ENCODE peak calls at places on chromosomes 13 and 19, in four cellular contexts. I is OCI-LY7; L is heart right ventricle; C is effector memory CD4-positive, alpha-beta T cell. T is an unnamed sample.
A peak's percentile ranks its signal among the peaks of the same experiment; 100 is the strongest.

GRCh38 chr19:4597278-4597974 is 37.9 kb upstream of the SEMA6B start:
- DNase-seq in I (no peak), L (no peak), C (no peak), T (peak; percentile 11)

GRCh38 chr19:7373862-7374261 is 25.1 kb downstream of the ARHGEF18 start:
- DNase-seq in I (no peak), L (no peak), C (no peak), T (no peak)

GRCh38 chr13:34967851-34968562 is 25.9 kb downstream of the NBEA start:
- DNase-seq in I (no peak), L (no peak), C (no peak), T (no peak)

GRCh38 chr13:86986448-86986847 is 684.7 kb upstream of the SLITRK5 start:
- DNase-seq in I (no peak), L (no peak), C (no peak), T (no peak)

GRCh38 chr13:113291997-113292862 is 4.8 kb upstream of the LAMP1 start:
- DNase-seq in I (no peak), L (peak; percentile 32), C (no peak), T (no peak)

GRCh38 chr19:56840452-56841193 is at the start of the genes PEG3 and ZIM2:
- DNase-seq in I (no peak), L (peak; percentile 76), C (no peak), T (no peak)

GRCh38 chr19:47704024-47704423 is 9.2 kb upstream of the EHD2 start:
- DNase-seq in I (no peak), L (no peak), C (no peak), T (no peak)

GRCh38 chr13:84126671-84127171 is 244.4 kb upstream of the SLITRK1 start:
- DNase-seq in I (no peak), L (no peak), C (no peak), T (no peak)

GRCh38 chr13:57557979-57558529 is 73.5 kb upstream of the PCDH17 start:
- DNase-seq in I (peak; percentile 17), L (no peak), C (no peak), T (no peak)

GRCh38 chr13:37616131-37616530 is 17.6 kb upstream of the POSTN start:
- DNase-seq in I (no peak), L (no peak), C (no peak), T (no peak)

GRCh38 chr13:33242984-33243617 is 42.5 kb downstream of the STARD13 start:
- DNase-seq in I (no peak), L (no peak), C (no peak), T (no peak)

GRCh38 chr13:113669231-113669870 is 2.3 kb downstream of the GRK1 start:
- DNase-seq in I (no peak), L (no peak), C (no peak), T (no peak)

GRCh38 chr13:42681394-42681793 is 100.0 kb upstream of the FAM216B start:
- DNase-seq in I (no peak), L (no peak), C (no peak), T (no peak)

GRCh38 chr19:13039211-13039789 is 44.0 kb downstream of the NFIX start:
- DNase-seq in I (no peak), L (no peak), C (no peak), T (no peak)

GRCh38 chr19:15111758-15112157 is 4.6 kb downstream of the SYDE1 start:
- DNase-seq in I (no peak), L (no peak), C (no peak), T (no peak)

GRCh38 chr13:99386911-99387788 is 80.0 kb upstream of the GPR183 start:
- DNase-seq in I (peak; percentile 72), L (peak; percentile 62), C (peak; percentile 64), T (peak; percentile 81)

GRCh38 chr13:35956074-35956473 is 175.1 kb downstream of the DCLK1 start:
- DNase-seq in I (no peak), L (no peak), C (no peak), T (no peak)

GRCh38 chr13:70170689-70171088 is 62.4 kb upstream of the KLHL1 start:
- DNase-seq in I (no peak), L (no peak), C (no peak), T (no peak)

GRCh38 chr13:43905435-43906031 is 25.8 kb downstream of the LACC1 start:
- DNase-seq in I (peak; percentile 74), L (no peak), C (no peak), T (peak; percentile 58)

GRCh38 chr19:31448221-31448657 is 99.0 kb upstream of the TSHZ3 start:
- DNase-seq in I (no peak), L (peak; percentile 80), C (no peak), T (no peak)

GRCh38 chr13:106455777-106456176 is 79.7 kb downstream of the EFNB2 start:
- DNase-seq in I (no peak), L (no peak), C (no peak), T (no peak)

GRCh38 chr13:112098699-112099098 is 31.8 kb downstream of the SOX1 start:
- DNase-seq in I (no peak), L (no peak), C (no peak), T (no peak)

GRCh38 chr13:23372264-23372905 is 61.1 kb downstream of the SACS start:
- DNase-seq in I (no peak), L (no peak), C (no peak), T (no peak)

GRCh38 chr13:93244141-93244917 is 17.7 kb downstream of the GPC6 start:
- DNase-seq in I (no peak), L (no peak), C (no peak), T (no peak)

GRCh38 chr13:89034015-89034414 is 1362.8 kb downstream of the SLITRK5 start:
- DNase-seq in I (no peak), L (no peak), C (no peak), T (no peak)
- H3K27ac ChIP-seq in I (no peak overlapping the region), L (no peak overlapping the region), C (no peak overlapping the region), T (no peak overlapping the region)

GRCh38 chr19:632228-633067 is 889 bp downstream of the POLRMT start:
- DNase-seq in I (peak; percentile 63), L (no peak), C (no peak), T (no peak)

GRCh38 chr19:634975-635652 is 1.8 kb upstream of the POLRMT start:
- DNase-seq in I (no peak), L (no peak), C (no peak), T (no peak)

GRCh38 chr19:629961-630714 is 3.2 kb downstream of the POLRMT start:
- DNase-seq in I (no peak), L (no peak), C (no peak), T (no peak)

GRCh38 chr19:633786-634639 is 676 bp upstream of the POLRMT start:
- DNase-seq in I (peak; percentile 15), L (no peak), C (no peak), T (no peak)

DNA sequence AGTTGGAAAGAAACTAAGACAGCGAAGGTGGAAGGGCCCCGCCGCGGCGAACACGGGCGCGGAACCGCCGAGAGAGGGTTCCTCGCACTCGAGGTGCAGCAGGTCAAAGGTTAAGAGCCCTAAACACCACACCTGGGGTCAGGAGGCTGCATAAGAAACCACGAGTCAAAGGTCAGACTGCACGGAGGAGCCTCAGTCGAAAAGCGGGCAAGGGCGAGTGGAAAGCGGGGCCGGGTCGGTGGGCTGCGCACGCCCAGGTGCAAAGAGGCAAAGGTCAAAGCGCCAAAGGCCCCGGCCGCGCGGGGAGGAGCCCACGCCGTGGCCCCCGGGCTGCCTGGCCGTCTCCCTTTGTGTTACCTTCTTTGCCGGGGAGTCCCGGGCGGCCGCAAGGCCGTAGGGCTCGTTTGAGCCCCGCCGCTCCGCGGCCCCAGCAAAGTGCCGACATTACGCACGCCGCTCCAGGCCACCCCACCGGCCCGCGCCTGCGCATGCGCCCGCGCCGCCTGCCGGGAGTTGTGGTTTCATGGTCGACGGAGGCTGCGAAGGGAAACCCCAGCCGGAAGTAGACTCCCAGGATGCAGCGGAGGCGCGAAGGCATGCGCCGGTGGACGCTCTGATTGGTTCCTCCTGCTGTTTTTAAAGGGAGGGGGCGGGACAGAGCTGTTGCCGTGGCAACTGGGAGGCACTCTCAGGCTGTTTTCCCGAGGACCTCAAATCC is at the start of gene POLRMT:
- DNase-seq in I (peak; percentile 99), L (peak; percentile 98), C (peak; percentile 95), T (peak; percentile 95)
- H3K27ac ChIP-seq in I (peak within 1 kb of the TSS; percentile 50), L (peak within 1 kb of the TSS; percentile 86), C (peak within 1 kb of the TSS; percentile 78), T (peak within 1 kb of the TSS; percentile 71)

GRCh38 chr19:19485998-19486290 is 29.4 kb downstream of the TSSK6 start:
- DNase-seq in I (no peak), L (no peak), C (no peak), T (no peak)

GRCh38 chr19:19488875-19489690 is 26.3 kb downstream of the TSSK6 start:
- DNase-seq in I (peak; percentile 93), L (peak; percentile 61), C (peak; percentile 88), T (peak; percentile 95)

GRCh38 chr19:19488041-19488874 is 27.1 kb downstream of the TSSK6 start:
- DNase-seq in I (no peak), L (no peak), C (no peak), T (no peak)

GRCh38 chr19:19486343-19487076 is 28.8 kb downstream of the TSSK6 start:
- DNase-seq in I (no peak), L (no peak), C (no peak), T (no peak)

GRCh38 chr19:19487077-19488040 is 28.0 kb downstream of the TSSK6 start:
- DNase-seq in I (no peak), L (no peak), C (no peak), T (no peak)
- H3K27ac ChIP-seq in I (peak overlapping the region; percentile 90), L (peak overlapping the region; percentile 85), C (peak overlapping the region; percentile 87), T (peak overlapping the region; percentile 80)

GRCh38 chr19:41218249-41218614 is 791 bp upstream of the AXL start:
- DNase-seq in I (no peak), L (no peak), C (no peak), T (no peak)
- H3K27ac ChIP-seq in I (no peak overlapping the region), L (peak overlapping the region; percentile 96), C (no peak overlapping the region), T (no peak overlapping the region)

GRCh38 chr13:100545684-100546061 is 42.9 kb downstream of the GGACT start:
- DNase-seq in I (no peak), L (no peak), C (no peak), T (no peak)
- H3K27ac ChIP-seq in I (no peak overlapping the region), L (no peak overlapping the region), C (no peak overlapping the region), T (no peak overlapping the region)

DNA sequence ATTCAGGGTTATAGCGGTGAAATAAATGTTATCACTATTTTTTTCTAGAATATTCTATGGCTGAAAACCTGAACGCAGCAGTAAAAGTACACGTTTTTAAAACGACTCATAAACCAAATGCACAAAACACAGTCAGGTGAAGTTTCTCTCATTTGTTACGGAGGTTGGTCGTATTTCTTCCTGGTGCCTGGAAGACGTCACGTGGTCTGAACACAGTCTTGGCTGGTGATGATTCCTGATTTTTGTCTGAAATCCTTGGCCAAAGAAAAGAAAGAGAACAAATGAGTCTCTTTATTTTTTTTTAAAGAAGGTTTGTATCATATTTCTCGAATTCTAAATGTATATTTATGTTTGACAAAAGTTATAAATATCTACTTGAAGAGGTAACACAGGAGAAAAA is 9.8 kb upstream of the PNMA8A start:
- DNase-seq in I (no peak), L (no peak), C (no peak), T (no peak)
- H3K27ac ChIP-seq in I (no peak overlapping the region), L (peak overlapping the region; percentile 64), C (no peak overlapping the region), T (no peak overlapping the region)

DNA sequence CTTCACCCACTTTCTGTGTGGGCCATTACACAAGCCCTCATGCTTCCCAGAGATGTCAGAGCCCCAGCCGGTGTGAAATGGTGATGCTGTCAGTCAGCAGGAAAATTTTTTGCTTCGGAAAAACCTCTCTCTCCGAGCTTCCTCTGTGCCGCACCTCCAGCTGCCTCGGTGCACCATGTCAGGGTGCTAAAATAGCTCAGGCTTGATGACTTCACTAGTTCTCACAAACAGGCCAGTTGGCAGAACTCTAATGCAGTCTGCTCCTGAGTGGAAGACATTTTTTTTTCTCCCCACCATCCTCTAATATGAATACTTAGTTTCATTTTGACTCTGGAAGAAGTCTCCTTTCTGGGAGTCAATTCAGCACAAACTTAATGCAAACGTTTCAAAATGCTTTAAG is 71.3 kb downstream of the KLF12 start:
- DNase-seq in I (peak; percentile 80), L (peak; percentile 44), C (no peak), T (no peak)
- H3K27ac ChIP-seq in I (peak overlapping the region; percentile 84), L (peak overlapping the region; percentile 86), C (peak overlapping the region; percentile 53), T (peak overlapping the region; percentile 48)

T was measured in CD4-positive, alpha-beta memory T cell.